ENCODE peak calls at places on chromosomes 2 and 18, in five cellular contexts. D is OCI-LY7, V is Ammon's horn, G is AML-193, H is ELR. I is an unnamed sample.

GRCh38 chr2:66270247-66270646 is 164.7 kb upstream of the MEIS1 start:
- DNase-seq in D (no peak), V (no peak), G (no peak), H (peak), I (no peak)

GRCh38 chr2:218870984-218871344 is 9.7 kb upstream of the WNT10A start:
- DNase-seq in D (no peak), V (peak), G (peak), H (no peak), I (no peak)

GRCh38 chr2:10361220-10361588 is 58.5 kb downstream of the HPCAL1 start:
- DNase-seq in D (no peak), V (no peak), G (no peak), H (no peak), I (peak)

GRCh38 chr2:8653485-8653884 is 28.4 kb upstream of the ID2 start:
- DNase-seq in D (peak), V (no peak), G (no peak), H (no peak), I (no peak)

GRCh38 chr18:63961430-63961980 is 8.4 kb upstream of the SERPINB8 start:
- DNase-seq in D (no peak), V (no peak), G (no peak), H (peak), I (no peak)

GRCh38 chr2:129239143-129239542 is 740.3 kb upstream of the RAB6C start:
- DNase-seq in D (no peak), V (no peak), G (no peak), H (no peak), I (no peak)

GRCh38 chr18:37529863-37530262 is 35.7 kb downstream of the CELF4 start:
- DNase-seq in D (peak), V (no peak), G (no peak), H (no peak), I (no peak)

GRCh38 chr18:68940754-68941153 is 142.9 kb downstream of the CCDC102B start:
- DNase-seq in D (no peak), V (no peak), G (no peak), H (no peak), I (no peak)

GRCh38 chr18:52326001-52326400 is 14.0 kb upstream of the DCC start:
- DNase-seq in D (no peak), V (no peak), G (no peak), H (peak), I (no peak)

I was measured in EH.